ENCODE peak calls at places on chromosomes 13 and 19, in seven cellular contexts. E is thoracic aorta, C is PC-3, M is keratinocyte, Z is tibial nerve, H is right atrium auricular region, Y is cardiac muscle cell. K is an unnamed sample. For H3K4me1, the result is how much of the 10 kb centered on the place peaks cover.

GRCh38 chr13:109666656-109667448 is 119.5 kb downstream of the IRS2 start:
- DNase-seq in E (no peak), C (peak), M (peak), Z (no peak), H (no peak), Y (no peak), K (peak)

GRCh38 chr13:105806335-105806920 is 729.0 kb downstream of the EFNB2 start:
- DNase-seq in E (no peak), C (no peak), M (no peak), Z (no peak), H (no peak), Y (no peak), K (no peak)

GRCh38 chr13:49495783-49496762 is at the start of gene PHF11:
- DNase-seq in E (peak), C (peak), M (no peak), Z (peak), H (peak), Y (peak), K (peak)

GRCh38 chr13:68697551-68697950 is 1410.1 kb upstream of the ATXN8OS start:
- DNase-seq in E (no peak), C (no peak), M (no peak), Z (no peak), H (no peak), Y (no peak), K (peak)

GRCh38 chr13:112969692-112970338 is 801 bp downstream of the MCF2L start:
- DNase-seq in E (no peak), C (no peak), M (no peak), Z (no peak), H (no peak), Y (no peak), K (no peak)

GRCh38 chr13:76016799-76017198 is 380.7 kb downstream of the LMO7 start:
- DNase-seq in E (no peak), C (peak), M (no peak), Z (no peak), H (no peak), Y (no peak), K (peak)

GRCh38 chr19:38617283-38617763 is 430 bp downstream of the MAP4K1 start:
- DNase-seq in E (no peak), C (no peak), M (no peak), Z (no peak), H (no peak), Y (no peak), K (no peak)

GRCh38 chr19:46107371-46107770 is 17.1 kb downstream of the IGFL3 start:
- DNase-seq in E (no peak), C (no peak), M (no peak), Z (no peak), H (no peak), Y (no peak), K (no peak)

GRCh38 chr13:111384441-111385181 is 64.2 kb downstream of the TEX29 start:
- DNase-seq in E (no peak), C (no peak), M (no peak), Z (no peak), H (no peak), Y (no peak), K (no peak)

GRCh38 chr13:75135325-75135825 is 346.6 kb downstream of the TBC1D4 start:
- DNase-seq in E (no peak), C (peak), M (peak), Z (no peak), H (no peak), Y (no peak), K (no peak)

GRCh38 chr13:110316196-110316595 is 9.1 kb downstream of the COL4A2 start:
- DNase-seq in E (no peak), C (no peak), M (no peak), Z (no peak), H (peak), Y (no peak), K (no peak)

GRCh38 chr13:75250526-75251183 is 231.3 kb downstream of the TBC1D4 start:
- DNase-seq in E (no peak), C (no peak), M (no peak), Z (no peak), H (no peak), Y (no peak), K (no peak)

GRCh38 chr19:43776285-43776684 is 4.5 kb downstream of the KCNN4 start:
- DNase-seq in E (no peak), C (no peak), M (no peak), Z (no peak), H (no peak), Y (no peak), K (no peak)

GRCh38 chr19:38993271-38993670 is 17.7 kb upstream of the FBXO17 start:
- DNase-seq in E (no peak), C (peak), M (peak), Z (no peak), H (no peak), Y (no peak), K (no peak)

GRCh38 chr13:100363351-100363750 is 225.2 kb downstream of the GGACT start:
- DNase-seq in E (no peak), C (no peak), M (no peak), Z (no peak), H (no peak), Y (no peak), K (no peak)

GRCh38 chr13:46211521-46212351 is at the start of gene LRRC63:
- DNase-seq in E (no peak), C (peak), M (no peak), Z (peak), H (peak), Y (peak), K (peak)

GRCh38 chr19:1852294-1852646 is 4.0 kb upstream of the REXO1 start:
- DNase-seq in E (no peak), C (no peak), M (no peak), Z (no peak), H (no peak), Y (no peak), K (no peak)
- H3K4me1 ChIP-seq in E (under half), C (under half), M (under half), Z (under half), H (half or more), Y (under half), K (under half)

DNA sequence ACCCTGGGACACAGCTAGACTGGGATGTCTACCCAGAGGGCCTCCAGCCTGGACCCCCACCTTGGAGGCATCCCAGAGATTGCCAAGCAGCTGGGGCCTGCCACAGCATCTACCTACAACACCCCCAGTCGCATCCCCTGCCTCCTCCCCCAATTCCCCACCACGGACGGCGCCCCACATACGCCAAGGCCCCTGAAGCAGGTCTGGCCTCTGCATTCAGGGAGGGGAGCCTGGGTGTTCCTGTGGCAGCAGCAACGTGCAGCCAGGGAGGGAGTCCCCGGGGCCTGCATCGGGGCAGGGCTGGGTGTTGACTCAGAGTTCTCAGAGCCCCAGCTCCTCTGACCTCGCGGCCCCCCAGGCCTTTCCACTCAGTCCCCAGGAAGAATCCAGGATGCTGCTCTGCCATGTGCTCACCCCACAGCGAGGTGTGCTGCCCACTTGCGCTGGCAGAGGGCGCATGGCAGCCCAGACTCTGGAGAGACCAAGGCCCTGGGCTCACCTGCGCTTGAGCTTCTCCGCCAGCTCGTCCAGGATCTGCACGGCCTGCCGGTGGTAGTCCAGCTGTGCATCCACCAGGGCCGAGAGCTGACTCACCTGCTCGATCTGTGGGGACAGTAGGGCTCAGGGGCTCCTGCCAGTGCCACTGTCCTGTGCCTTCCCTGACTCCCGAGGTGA is 19.6 kb downstream of the MPND start:
- DNase-seq in E (no peak), C (peak), M (no peak), Z (no peak), H (no peak), Y (no peak), K (no peak)
- TF ChIP-seq CTCF in E (no peak), C (peak), M (peak), Z (no peak), H (no peak), Y (no peak), K (peak)

GRCh38 chr19:45076029-45076850 is at the start of gene ZNF296:
- DNase-seq in E (no peak), C (peak), M (peak), Z (peak), H (peak), Y (peak), K (peak)
- H3K4me1 ChIP-seq in E (under half), C (under half), M (under half), Z (under half), H (under half), Y (under half), K (under half)

DNA sequence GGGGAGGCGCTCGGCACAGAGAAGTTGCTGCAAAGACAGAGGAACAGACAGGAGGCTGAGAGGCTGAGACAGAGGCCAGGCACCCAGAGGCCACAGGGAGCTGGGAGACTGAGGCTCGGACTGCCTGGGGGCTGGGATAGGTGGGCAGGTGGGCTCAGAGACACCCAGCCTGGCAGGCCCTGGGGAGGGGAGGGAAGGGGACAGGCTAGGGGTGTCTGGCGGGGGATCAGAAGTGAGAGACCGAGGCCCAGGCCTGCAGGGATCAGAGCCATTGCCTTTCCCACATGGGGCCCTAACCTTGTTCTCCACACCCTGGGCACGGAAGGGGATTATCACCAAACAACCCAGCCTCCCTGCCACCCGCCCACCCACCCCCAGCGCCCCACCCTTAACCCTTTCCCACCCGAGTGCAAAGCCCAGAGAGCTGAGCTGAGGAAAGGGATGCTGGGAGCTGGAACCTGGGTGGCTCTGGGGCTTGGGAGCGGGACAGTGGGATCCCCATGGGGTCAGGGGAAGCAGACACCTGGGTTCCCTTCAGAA is 1.3 kb downstream of the NTN5 start:
- DNase-seq in E (no peak), C (no peak), M (no peak), Z (no peak), H (no peak), Y (no peak), K (no peak)
- TF ChIP-seq CTCF in E (no peak), C (no peak), M (no peak), Z (no peak), H (no peak), Y (no peak), K (no peak)

DNA sequence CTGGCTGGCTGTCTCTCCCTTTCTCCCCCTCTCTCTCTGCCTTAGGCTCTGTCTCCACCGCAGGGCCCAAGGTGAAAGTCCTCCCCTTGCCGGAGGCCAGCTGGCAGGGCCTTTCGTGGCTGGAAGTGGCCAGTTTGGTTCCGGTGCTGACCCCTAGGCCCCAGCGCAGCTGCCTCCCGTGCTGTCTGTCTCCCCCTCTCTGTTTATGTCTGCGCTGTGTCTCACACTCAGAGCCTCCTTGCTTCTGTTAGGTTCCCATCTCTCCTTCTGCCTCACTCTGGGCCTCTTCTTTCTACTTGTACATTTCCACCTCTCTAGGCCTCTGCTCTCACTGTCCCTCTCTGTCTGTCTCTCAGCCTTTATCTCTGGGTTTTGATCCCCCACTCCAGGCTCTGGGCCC is 13.1 kb downstream of the CCDC97 start:
- DNase-seq in E (no peak), C (no peak), M (no peak), Z (no peak), H (no peak), Y (no peak), K (no peak)
- H3K4me1 ChIP-seq in E (half or more), C (half or more), M (under half), Z (half or more), H (half or more), Y (under half), K (half or more)

GRCh38 chr19:917323-918151 is at the start of gene KISS1R:
- DNase-seq in E (no peak), C (peak), M (no peak), Z (no peak), H (no peak), Y (peak), K (peak)
- TF ChIP-seq CTCF in E (no peak), C (peak), M (peak), Z (peak), H (peak), Y (peak), K (peak)